ENCODE peak calls at places on chromosomes 1 and 21, in four cellular contexts. One of them, this sample, is unnamed.

GRCh38 chr21:18608226-18608625 is 204.6 kb upstream of the TMPRSS15 start:
- DNase-seq in ecto neural progenitor cell: no peak
- DNase-seq in ovary: no peak
- DNase-seq in stimulated activated CD4-positive, alpha-beta T cell treated with anti-CD3 and anti-CD28 coated beads, Interleukin-4, amount 100 ng/mL, for 24 hours: no peak
- DNase-seq in this sample: no peak

GRCh38 chr1:75908717-75909152 is 23.5 kb downstream of the ASB17 start:
- DNase-seq in ecto neural progenitor cell: peak; percentile 52
- DNase-seq in ovary: no peak
- DNase-seq in stimulated activated CD4-positive, alpha-beta T cell treated with anti-CD3 and anti-CD28 coated beads, Interleukin-4, amount 100 ng/mL, for 24 hours: no peak
- DNase-seq in this sample: no peak

GRCh38 chr1:225462429-225462713 is 34.5 kb upstream of the LBR start:
- DNase-seq in ecto neural progenitor cell: no peak
- DNase-seq in ovary: peak; percentile 35
- DNase-seq in stimulated activated CD4-positive, alpha-beta T cell treated with anti-CD3 and anti-CD28 coated beads, Interleukin-4, amount 100 ng/mL, for 24 hours: no peak
- DNase-seq in this sample: no peak

GRCh38 chr1:178875936-178876335 is 5.1 kb upstream of the ANGPTL1 start:
- DNase-seq in ecto neural progenitor cell: no peak
- DNase-seq in ovary: no peak
- DNase-seq in stimulated activated CD4-positive, alpha-beta T cell treated with anti-CD3 and anti-CD28 coated beads, Interleukin-4, amount 100 ng/mL, for 24 hours: no peak
- DNase-seq in this sample: no peak

GRCh38 chr1:42784946-42785693 is at the start of gene TMEM269:
- DNase-seq in ecto neural progenitor cell: no peak
- DNase-seq in ovary: no peak
- DNase-seq in stimulated activated CD4-positive, alpha-beta T cell treated with anti-CD3 and anti-CD28 coated beads, Interleukin-4, amount 100 ng/mL, for 24 hours: peak; percentile 31
- DNase-seq in this sample: peak; percentile 23

GRCh38 chr1:206703647-206704046 is 18.9 kb downstream of the MAPKAPK2 start:
- DNase-seq in ecto neural progenitor cell: no peak
- DNase-seq in ovary: no peak
- DNase-seq in stimulated activated CD4-positive, alpha-beta T cell treated with anti-CD3 and anti-CD28 coated beads, Interleukin-4, amount 100 ng/mL, for 24 hours: peak; percentile 62
- DNase-seq in this sample: no peak

GRCh38 chr1:27290586-27290985 is 31.4 kb upstream of the TMEM222 start:
- DNase-seq in ecto neural progenitor cell: no peak
- DNase-seq in ovary: no peak
- DNase-seq in stimulated activated CD4-positive, alpha-beta T cell treated with anti-CD3 and anti-CD28 coated beads, Interleukin-4, amount 100 ng/mL, for 24 hours: no peak
- DNase-seq in this sample: no peak

GRCh38 chr1:104780470-104781078 is 1030.9 kb downstream of the AMY1C start:
- DNase-seq in ecto neural progenitor cell: no peak
- DNase-seq in ovary: no peak
- DNase-seq in stimulated activated CD4-positive, alpha-beta T cell treated with anti-CD3 and anti-CD28 coated beads, Interleukin-4, amount 100 ng/mL, for 24 hours: no peak
- DNase-seq in this sample: no peak

GRCh38 chr1:14598007-14598497 is 433 bp upstream of the KAZN start:
- DNase-seq in ecto neural progenitor cell: peak; percentile 72
- DNase-seq in ovary: peak; percentile 16
- DNase-seq in stimulated activated CD4-positive, alpha-beta T cell treated with anti-CD3 and anti-CD28 coated beads, Interleukin-4, amount 100 ng/mL, for 24 hours: no peak
- DNase-seq in this sample: no peak

GRCh38 chr1:192224846-192225245 is 66.6 kb downstream of the RGS18 start:
- DNase-seq in ecto neural progenitor cell: no peak
- DNase-seq in ovary: no peak
- DNase-seq in stimulated activated CD4-positive, alpha-beta T cell treated with anti-CD3 and anti-CD28 coated beads, Interleukin-4, amount 100 ng/mL, for 24 hours: no peak
- DNase-seq in this sample: no peak